ENCODE peak calls at places on chromosomes 6 and 20, in six cellular contexts. J is NB4, Q is K562, E is A549, H is GM12878, L is HepG2. U is an unnamed sample.

GRCh38 chr6:52995913-52996685 is 1.0 kb upstream of the GSTA4 start:
- DNase-seq in J (peak), Q (peak), E (peak), H (peak), L (peak), U (peak)

GRCh38 chr6:46771556-46771955 is 21.6 kb upstream of the MEP1A start:
- DNase-seq in J (peak), Q (no peak), E (no peak), H (no peak), L (no peak), U (no peak)

GRCh38 chr6:31407699-31408098 is 4.3 kb downstream of the MICA start:
- DNase-seq in J (peak), Q (no peak), E (no peak), H (no peak), L (no peak), U (no peak)

GRCh38 chr20:62381202-62381797 is 5.6 kb upstream of the RPS21 start:
- DNase-seq in J (no peak), Q (peak), E (no peak), H (no peak), L (no peak), U (peak)

GRCh38 chr20:3250091-3250504 is 11.1 kb upstream of the SLC4A11 start:
- DNase-seq in J (no peak), Q (peak), E (peak), H (no peak), L (peak), U (peak)

GRCh38 chr6:46491201-46491788 is at the start of gene RCAN2:
- DNase-seq in J (no peak), Q (no peak), E (peak), H (no peak), L (peak), U (peak)

GRCh38 chr6:167572841-167573271 is 248.0 kb downstream of the TTLL2 start:
- DNase-seq in J (no peak), Q (no peak), E (no peak), H (no peak), L (no peak), U (no peak)

GRCh38 chr6:99412065-99412464 is 13.0 kb downstream of the PNISR start:
- DNase-seq in J (no peak), Q (no peak), E (no peak), H (no peak), L (no peak), U (no peak)

GRCh38 chr6:112232845-112233256 is 21.5 kb downstream of the LAMA4 start:
- DNase-seq in J (no peak), Q (no peak), E (no peak), H (no peak), L (no peak), U (peak)

GRCh38 chr6:15504581-15505350 is 158.1 kb downstream of the DTNBP1 start:
- DNase-seq in J (no peak), Q (no peak), E (no peak), H (no peak), L (peak), U (peak)

GRCh38 chr6:47105469-47106188 is 63.5 kb upstream of the ADGRF1 start:
- DNase-seq in J (no peak), Q (no peak), E (no peak), H (no peak), L (no peak), U (no peak)

GRCh38 chr6:96743496-96743895 is 93.8 kb downstream of the GPR63 start:
- DNase-seq in J (no peak), Q (no peak), E (no peak), H (no peak), L (no peak), U (no peak)

GRCh38 chr6:132931937-132932336 is 117.6 kb downstream of the RPS12 start:
- DNase-seq in J (peak), Q (no peak), E (no peak), H (no peak), L (no peak), U (peak)

GRCh38 chr20:43833511-43834395 is 80.9 kb upstream of the TOX2 start:
- DNase-seq in J (no peak), Q (no peak), E (no peak), H (no peak), L (no peak), U (no peak)

GRCh38 chr20:3494218-3494617 is 23.4 kb downstream of the ATRN start:
- DNase-seq in J (no peak), Q (no peak), E (no peak), H (no peak), L (no peak), U (no peak)

GRCh38 chr20:37726321-37726720 is 32.5 kb downstream of the CTNNBL1 start:
- DNase-seq in J (no peak), Q (no peak), E (no peak), H (no peak), L (no peak), U (no peak)

GRCh38 chr6:138231399-138231886 is 13.2 kb upstream of the PBOV1 start:
- DNase-seq in J (no peak), Q (no peak), E (no peak), H (no peak), L (peak), U (peak)

GRCh38 chr20:54350415-54350814 is 125.0 kb upstream of the DOK5 start:
- DNase-seq in J (no peak), Q (no peak), E (no peak), H (no peak), L (no peak), U (no peak)

GRCh38 chr6:22320750-22321149 is 23.9 kb upstream of the PRL start:
- DNase-seq in J (no peak), Q (no peak), E (peak), H (no peak), L (peak), U (peak)

DNA sequence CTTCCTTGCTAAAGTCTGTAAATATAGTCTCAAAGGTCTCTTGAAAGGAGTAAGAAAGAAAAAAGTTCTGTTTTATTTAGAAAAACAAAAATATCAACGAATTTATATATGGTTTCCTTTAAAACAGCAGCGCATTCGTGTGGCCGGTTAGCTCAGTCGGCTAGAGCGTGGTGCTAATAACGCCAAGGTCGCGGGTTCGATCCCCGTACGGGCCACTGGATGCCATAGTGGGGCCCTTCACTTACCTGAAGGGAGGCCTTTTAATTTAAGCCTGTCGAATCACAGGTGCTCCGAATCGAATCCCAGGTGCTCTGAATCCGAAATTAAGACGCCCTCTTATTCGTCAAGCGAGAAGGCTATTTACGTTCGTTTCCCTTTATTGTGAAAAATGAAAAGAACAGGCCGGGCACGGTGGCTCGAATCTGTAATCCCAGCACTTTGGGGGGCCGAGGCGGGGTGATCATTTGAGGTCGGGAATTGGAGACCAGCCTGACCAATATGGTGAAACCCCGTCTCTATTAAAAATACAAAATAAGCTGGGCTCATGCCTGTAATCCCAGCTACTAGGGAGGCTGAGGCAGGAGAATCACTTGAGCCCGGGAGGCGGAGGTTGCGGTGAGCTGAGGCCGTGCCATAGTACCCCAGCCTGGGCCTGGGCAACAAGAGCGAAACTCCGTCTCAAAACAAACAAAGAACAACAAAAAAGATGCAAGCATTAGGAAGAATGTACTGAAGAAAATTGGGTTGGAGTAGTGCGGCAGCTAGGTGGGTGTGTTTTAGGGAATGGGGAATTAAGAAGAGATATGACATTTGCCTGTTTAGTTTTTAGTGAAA is 195.8 kb upstream of the ZNF184 start:
- DNase-seq in J (peak), Q (peak), E (no peak), H (no peak), L (peak), U (peak)
- TF ChIP-seq MYC in J (peak), Q (no peak), E (no peak), H (no peak), L (peak), U (no peak)

GRCh38 chr20:11234181-11234969 is 560.6 kb upstream of the JAG1 start:
- DNase-seq in J (no peak), Q (no peak), E (no peak), H (peak), L (no peak), U (peak)
- TF ChIP-seq POLR2A in J (no peak), Q (no peak), E (no peak), H (no peak), L (no peak), U (no peak)

GRCh38 chr6:147381734-147382133 is 126.8 kb upstream of the SAMD5 start:
- DNase-seq in J (no peak), Q (no peak), E (no peak), H (no peak), L (no peak), U (no peak)
- TF ChIP-seq MYC in J (no peak), Q (no peak), E (no peak), H (no peak), L (no peak), U (no peak)

DNA sequence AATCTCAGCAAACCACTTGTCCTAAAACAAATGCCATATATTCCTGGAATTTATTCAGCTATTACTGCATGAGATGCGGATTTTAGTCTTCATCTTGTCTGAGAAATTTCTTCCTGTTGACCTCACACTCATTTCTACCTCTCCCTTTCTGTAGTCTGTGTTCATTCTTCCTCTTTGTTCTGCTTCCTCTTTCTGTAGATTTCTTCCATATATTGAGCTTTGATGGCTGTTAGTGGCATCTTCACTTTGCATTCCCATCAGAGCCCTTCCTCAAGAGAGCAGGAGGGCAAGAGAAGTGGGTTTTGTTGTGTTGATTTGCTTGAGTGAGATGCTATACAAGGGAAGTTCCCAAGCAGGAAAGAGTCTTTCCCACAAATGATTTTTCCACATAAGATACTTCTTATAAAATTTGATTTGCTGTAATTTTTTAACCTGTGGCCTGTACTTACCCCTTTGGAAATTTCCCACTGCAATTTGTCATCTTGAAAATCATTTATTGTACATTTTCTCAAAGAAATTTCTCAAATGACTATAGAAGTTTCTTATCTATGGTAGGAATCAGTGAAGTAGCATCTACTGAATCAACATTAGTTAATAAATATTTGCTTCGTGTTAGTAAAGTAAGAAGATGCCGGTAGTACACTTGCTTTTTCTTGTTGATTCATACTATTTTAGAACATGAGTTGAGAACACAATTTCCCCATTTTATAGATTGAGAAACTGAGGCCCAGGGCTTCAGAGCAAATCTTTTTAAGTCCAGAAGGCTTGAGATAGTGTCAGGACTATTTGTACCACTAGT is 43.8 kb downstream of the MAP3K4 start:
- DNase-seq in J (peak), Q (no peak), E (no peak), H (peak), L (no peak), U (no peak)
- TF ChIP-seq POLR2A in J (no peak), Q (no peak), E (no peak), H (no peak), L (no peak), U (no peak)

GRCh38 chr20:53262294-53262840 is 290.2 kb downstream of the TSHZ2 start:
- DNase-seq in J (no peak), Q (no peak), E (no peak), H (no peak), L (no peak), U (no peak)
- TF ChIP-seq MYC in J (no peak), Q (no peak), E (no peak), H (no peak), L (no peak), U (no peak)

GRCh38 chr20:25310921-25311728 is 63.2 kb downstream of the PYGB start:
- DNase-seq in J (no peak), Q (no peak), E (no peak), H (no peak), L (peak), U (no peak)

GRCh38 chr20:25308083-25308491 is 60.2 kb downstream of the PYGB start:
- DNase-seq in J (peak), Q (no peak), E (no peak), H (no peak), L (no peak), U (no peak)

GRCh38 chr20:25310268-25310920 is 62.5 kb downstream of the PYGB start:
- DNase-seq in J (peak), Q (peak), E (peak), H (peak), L (peak), U (peak)

GRCh38 chr20:25308671-25309394 is 60.9 kb downstream of the PYGB start:
- DNase-seq in J (peak), Q (peak), E (no peak), H (no peak), L (peak), U (no peak)

DNA sequence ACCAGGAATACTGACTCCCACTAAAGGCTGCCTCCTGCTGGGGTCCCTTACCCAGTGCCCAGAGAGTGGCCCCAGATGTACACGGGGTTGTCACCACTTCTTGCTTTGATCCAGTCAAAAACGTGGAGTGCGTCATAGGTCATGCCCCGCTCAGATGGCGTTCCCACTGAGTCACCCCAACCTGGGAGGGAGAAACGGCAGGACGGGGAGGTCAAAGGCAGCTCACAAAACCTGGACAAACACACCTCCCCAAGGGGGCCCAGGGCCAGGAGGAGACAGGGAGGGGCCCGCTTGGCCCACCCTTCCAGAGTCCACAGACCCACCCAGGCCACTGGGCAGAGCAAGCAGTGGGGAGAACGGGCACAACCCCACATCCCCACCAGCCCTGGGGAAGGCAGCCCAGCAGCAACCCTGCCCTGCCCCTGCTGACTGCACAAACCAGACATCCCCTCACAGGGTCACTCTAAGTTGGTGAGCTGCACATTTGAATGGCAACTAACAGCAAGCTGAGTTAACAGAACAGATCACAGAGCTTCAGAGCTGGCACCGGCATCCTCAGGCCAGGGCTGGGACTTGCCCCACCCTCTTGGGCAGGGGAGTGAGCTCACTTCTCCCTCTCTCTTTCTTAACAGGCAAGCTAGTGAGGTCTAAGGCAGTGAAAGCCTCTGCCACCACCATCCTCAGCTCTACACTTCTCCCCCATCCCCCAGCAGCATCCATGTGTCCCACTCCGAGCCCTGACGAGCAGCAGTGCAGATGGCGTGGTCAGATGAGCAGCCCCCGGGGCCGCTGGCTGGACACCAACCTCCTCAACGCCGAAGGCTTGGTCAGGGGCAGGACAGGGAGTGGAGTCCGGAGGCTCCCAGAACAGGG is 61.7 kb downstream of the PYGB start:
- DNase-seq in J (peak), Q (peak), E (peak), H (no peak), L (peak), U (peak)
- TF ChIP-seq POLR2A in J (no peak), Q (no peak), E (peak), H (no peak), L (peak), U (no peak)

GRCh38 chr6:106133040-106133439 is 46.9 kb downstream of the PRDM1 start:
- DNase-seq in J (no peak), Q (no peak), E (no peak), H (no peak), L (no peak), U (no peak)
- TF ChIP-seq MYC in J (no peak), Q (no peak), E (no peak), H (no peak), L (no peak), U (no peak)